ENCODE peak calls at places on chromosomes 12 and 14, in seven cellular contexts. F is MM.1S, I is fibroblast of the aortic adventitia, L is cardiac fibroblast, D is stomach, K is epithelial cell of esophagus, T is fibroblast of lung. X is an unnamed sample.
A peak's percentile ranks its signal among the peaks of the same experiment; 100 is the strongest.

GRCh38 chr12:106248849-106249371 is 1.1 kb upstream of the CKAP4 start:
- DNase-seq in I (peak; percentile 52), D (no peak), K (peak; percentile 29), L (peak; percentile 75), F (peak; percentile 50), T (peak; percentile 34), X (no peak)

GRCh38 chr12:48946206-48946605 is 11.1 kb downstream of the ARF3 start:
- DNase-seq in D (no peak), I (peak; percentile 32), F (no peak), L (no peak), T (peak; percentile 61), K (no peak), X (no peak)

GRCh38 chr14:55845963-55846851 is 266.2 kb downstream of the KTN1 start:
- DNase-seq in F (no peak), T (no peak), L (peak; percentile 37), K (no peak), I (peak; percentile 16), D (no peak), X (no peak)

GRCh38 chr14:58331111-58331510 is 32.8 kb downstream of the ARID4A start:
- DNase-seq in D (peak; percentile 87), K (peak; percentile 81), L (peak; percentile 99), T (peak; percentile 99), I (peak; percentile 98), F (peak; percentile 91), X (peak; percentile 67)

GRCh38 chr12:132966676-132967415 is 10.7 kb upstream of the ZNF605 start:
- DNase-seq in F (no peak), L (no peak), I (no peak), K (no peak), T (no peak), D (no peak), X (no peak)

GRCh38 chr12:5192727-5193126 is 149.0 kb downstream of the KCNA5 start:
- DNase-seq in T (no peak), F (no peak), L (no peak), K (no peak), D (no peak), I (no peak), X (no peak)

GRCh38 chr12:18430425-18431048 is 169.2 kb downstream of the PIK3C2G start:
- DNase-seq in L (peak; percentile 76), D (peak; percentile 40), K (peak; percentile 59), T (peak; percentile 78), I (peak; percentile 82), F (peak; percentile 45), X (peak; percentile 45)

GRCh38 chr12:64990991-64991570 is 130.0 kb downstream of the WIF1 start:
- DNase-seq in L (peak; percentile 5), D (no peak), K (peak; percentile 80), F (peak; percentile 9), I (no peak), T (no peak), X (peak; percentile 50)

GRCh38 chr12:115983226-115983798 is 294.2 kb downstream of the MED13L start:
- DNase-seq in L (peak; percentile 22), K (peak; percentile 23), D (no peak), I (no peak), T (no peak), F (no peak), X (peak; percentile 9)

GRCh38 chr12:90149453-90149852 is 440.8 kb upstream of the ATP2B1 start:
- DNase-seq in D (no peak), I (no peak), L (no peak), F (no peak), K (no peak), T (no peak), X (no peak)

GRCh38 chr12:107318804-107319535 is 225.6 kb upstream of the CRY1 start:
- DNase-seq in F (no peak), T (peak; percentile 47), I (peak; percentile 63), K (peak; percentile 63), D (no peak), L (peak; percentile 68), X (peak; percentile 55)

GRCh38 chr14:34049769-34050168 is 98.9 kb upstream of the EGLN3 start:
- DNase-seq in K (no peak), F (no peak), T (no peak), L (no peak), D (no peak), I (no peak), X (no peak)

GRCh38 chr14:99571303-99571986 is 32.6 kb downstream of the CCDC85C start:
- DNase-seq in L (no peak), T (no peak), I (no peak), K (no peak), F (no peak), D (peak; percentile 61), X (no peak)

GRCh38 chr12:8667280-8667679 is 4.7 kb upstream of the MFAP5 start:
- DNase-seq in I (no peak), K (no peak), T (no peak), L (no peak), F (no peak), D (no peak), X (no peak)

GRCh38 chr12:60148831-60149230 is 553.0 kb downstream of the SLC16A7 start:
- DNase-seq in F (no peak), L (peak; percentile 97), D (no peak), I (peak; percentile 92), T (peak; percentile 81), K (peak; percentile 83), X (no peak)

GRCh38 chr12:21551811-21552469 is 25.8 kb downstream of the SPX start:
- DNase-seq in L (peak; percentile 32), I (no peak), D (no peak), T (peak; percentile 60), F (no peak), K (no peak), X (peak; percentile 44)

GRCh38 chr12:7075931-7076330 is 15.4 kb downstream of the C1S start:
- DNase-seq in I (peak; percentile 83), F (no peak), D (no peak), K (peak; percentile 60), T (peak; percentile 92), L (peak; percentile 57), X (no peak)

GRCh38 chr14:92512807-92513203 is 776 bp upstream of the RIN3 start:
- DNase-seq in K (no peak), D (no peak), L (no peak), T (no peak), I (no peak), F (no peak), X (no peak)
- H3K4me3 ChIP-seq in K (peak overlapping the region; percentile 54), D (peak overlapping the region; percentile 69), L (peak overlapping the region; percentile 70), T (peak overlapping the region; percentile 80), I (peak overlapping the region; percentile 76), F (no peak overlapping the region), X (no peak overlapping the region)

DNA sequence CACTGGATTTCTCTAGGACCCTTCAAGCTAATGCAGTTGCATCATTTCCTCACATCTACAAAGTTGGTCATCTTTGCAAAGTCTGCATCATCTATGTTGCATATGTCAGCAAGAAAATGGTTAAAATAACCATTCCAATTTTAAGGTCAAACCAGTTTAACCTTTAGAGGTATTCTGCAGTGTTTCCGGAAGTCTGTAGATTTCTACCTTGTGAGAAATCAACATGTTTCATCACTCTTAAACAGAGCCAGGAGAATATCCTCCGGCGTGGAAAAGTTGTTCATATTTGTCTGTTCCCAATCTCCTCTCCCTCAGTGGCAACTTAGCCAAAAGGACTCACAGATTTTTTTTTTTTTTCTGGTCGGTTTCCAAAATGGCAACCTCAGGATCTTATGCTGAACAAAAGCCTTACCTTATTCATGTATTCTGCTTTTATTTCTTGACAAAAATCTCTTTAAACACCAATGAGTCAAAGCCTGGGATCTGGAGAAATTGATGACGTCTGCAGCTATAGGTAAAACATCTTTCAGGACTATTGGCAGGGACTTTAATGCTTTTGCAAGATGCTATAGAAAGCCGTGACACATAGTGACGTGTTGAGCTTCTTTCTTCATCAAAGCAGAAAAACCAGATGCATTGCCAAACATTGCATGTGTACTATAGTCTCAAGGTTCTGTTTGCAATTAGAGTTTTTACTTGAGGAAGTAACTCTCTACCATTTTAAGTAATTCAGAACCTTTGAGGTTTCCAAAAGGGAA is 16.0 kb upstream of the CDK17 start:
- DNase-seq in D (no peak), I (peak; percentile 94), T (peak; percentile 98), K (peak; percentile 97), L (peak; percentile 95), F (no peak), X (peak; percentile 51)
- H3K4me3 ChIP-seq in D (no peak overlapping the region), I (no peak overlapping the region), T (no peak overlapping the region), K (no peak overlapping the region), L (no peak overlapping the region), F (no peak overlapping the region), X (no peak overlapping the region)

GRCh38 chr12:78864483-78865296 is at the start of gene SYT1:
- DNase-seq in D (no peak), I (peak; percentile 87), L (peak; percentile 85), K (peak; percentile 91), F (peak; percentile 74), T (peak; percentile 89), X (peak; percentile 68)

GRCh38 chr12:78863482-78864427 is 819 bp upstream of the SYT1 start:
- DNase-seq in I (peak; percentile 72), L (peak; percentile 57), K (peak; percentile 80), D (no peak), F (peak; percentile 86), T (peak; percentile 62), X (peak; percentile 72)

GRCh38 chr12:78870539-78870938 is 6.0 kb downstream of the SYT1 start:
- DNase-seq in D (no peak), K (no peak), T (no peak), F (no peak), I (no peak), L (no peak), X (no peak)

GRCh38 chr12:78865297-78865955 is 852 bp downstream of the SYT1 start:
- DNase-seq in F (peak; percentile 47), T (peak; percentile 28), D (no peak), L (no peak), I (peak; percentile 25), K (no peak), X (no peak)

DNA sequence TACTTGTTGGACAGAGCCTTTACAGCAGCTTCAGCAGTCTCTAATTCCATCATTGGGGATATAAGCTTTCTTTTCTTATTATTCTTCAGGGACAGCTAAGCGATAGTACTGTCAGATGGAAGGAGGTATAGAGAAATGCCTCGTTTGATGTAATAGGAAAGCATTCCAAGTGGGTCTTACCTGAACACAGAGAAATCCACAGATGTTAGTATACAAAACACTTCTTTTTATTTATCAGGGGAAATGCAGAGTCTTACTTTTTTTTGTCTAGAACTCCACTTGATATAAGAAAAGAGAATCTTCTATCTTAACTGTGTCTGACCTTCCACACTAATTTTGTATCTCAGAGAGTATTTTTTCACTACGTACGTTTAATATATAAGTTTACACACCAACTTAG is 1.9 kb downstream of the SYT1 start:
- DNase-seq in D (no peak), L (no peak), I (peak; percentile 30), T (no peak), F (no peak), K (no peak), X (no peak)
- H3K4me3 ChIP-seq in D (no peak overlapping the region), L (no peak overlapping the region), I (peak overlapping the region; percentile 86), T (no peak overlapping the region), F (no peak overlapping the region), K (no peak overlapping the region), X (no peak overlapping the region)

DNA sequence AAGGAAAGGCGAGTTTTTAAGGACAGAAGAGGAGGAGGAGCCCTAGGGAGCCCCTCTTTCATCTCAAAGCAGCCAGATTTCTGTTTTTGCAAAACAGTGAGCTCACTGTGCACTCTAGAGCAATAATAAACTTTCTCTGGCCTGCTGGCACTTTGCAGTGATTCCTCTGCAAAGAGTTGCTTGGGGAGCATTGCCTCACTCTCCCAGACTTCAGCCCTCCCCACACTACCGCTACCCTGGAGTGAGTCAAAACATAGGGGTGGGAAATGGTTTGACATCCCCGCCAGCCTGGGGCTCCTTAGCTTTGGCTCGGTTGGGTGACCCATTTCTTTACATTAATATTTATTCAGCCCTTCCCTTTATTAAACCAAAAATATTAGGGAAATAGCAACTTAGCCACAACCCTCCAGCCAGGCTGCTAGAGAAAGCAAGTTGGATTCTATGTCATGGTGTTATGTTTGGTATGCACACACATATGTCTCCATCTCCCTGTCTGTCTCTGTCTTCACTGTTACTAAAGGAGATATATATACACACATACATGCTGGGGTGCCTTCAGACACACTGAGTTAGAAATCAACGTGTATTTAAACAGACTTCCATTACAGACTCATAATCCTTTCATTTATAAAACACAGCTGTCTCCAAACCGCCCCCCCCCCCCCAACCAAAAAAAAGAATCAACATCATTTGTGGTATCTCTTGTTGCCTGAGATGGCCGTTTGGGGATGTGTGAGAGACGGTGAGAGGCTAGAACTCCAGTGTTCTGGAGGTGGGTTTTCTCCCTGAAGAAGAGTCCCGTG is 3.4 kb upstream of the IRF2BPL start:
- DNase-seq in F (no peak), L (peak; percentile 82), I (peak; percentile 83), D (no peak), K (peak; percentile 59), T (peak; percentile 94), X (peak; percentile 54)
- H3K4me3 ChIP-seq in F (no peak overlapping the region), L (no peak overlapping the region), I (no peak overlapping the region), D (peak overlapping the region; percentile 40), K (no peak overlapping the region), T (no peak overlapping the region), X (no peak overlapping the region)